ENCODE peak calls at places on chromosomes 7 and 10, in ten cellular contexts. M is naive thymus-derived CD4-positive, alpha-beta T cell; T is upper lobe of left lung; U is Peyer's patch; J is psoas muscle; N is colonic mucosa; R is sigmoid colon; K is H1; H is SK-N-SH; O is tibial nerve. D is an unnamed sample. For H3K9me3, the result is how much of the 10 kb centered on the place peaks cover.

GRCh38 chr10:72320676-72321247 is 34.0 kb downstream of the DNAJB12 start:
- DNase-seq in R (peak), K (peak), U (peak), T (peak), H (peak), N (peak), O (no peak), J (peak), M (peak), D (peak)

GRCh38 chr10:123459371-123460224 is 206.6 kb upstream of the GPR26 start:
- DNase-seq in N (no peak), M (no peak), R (peak), J (no peak), U (no peak), O (no peak), K (peak), T (no peak), H (no peak), D (no peak)

GRCh38 chr7:129213828-129214227 is 11.0 kb upstream of the AHCYL2 start:
- DNase-seq in N (no peak), U (no peak), T (no peak), M (no peak), H (peak), O (no peak), J (no peak), R (peak), K (peak), D (no peak)

GRCh38 chr7:114086491-114086905 is 167.7 kb upstream of the PPP1R3A start:
- DNase-seq in U (peak), N (peak), J (peak), M (no peak), R (peak), O (no peak), K (peak), H (no peak), T (peak), D (peak)

GRCh38 chr7:96076350-96076707 is 245.6 kb downstream of the SLC25A13 start:
- DNase-seq in J (no peak), M (no peak), H (no peak), R (no peak), U (no peak), N (no peak), K (no peak), T (no peak), O (no peak), D (no peak)

GRCh38 chr10:43258922-43259247 is 8.0 kb downstream of the RASGEF1A start:
- DNase-seq in M (no peak), N (no peak), J (no peak), U (peak), K (no peak), O (no peak), T (no peak), H (no peak), R (no peak), D (no peak)

GRCh38 chr7:51292596-51292995 is 24.0 kb downstream of the COBL start:
- DNase-seq in O (no peak), J (no peak), N (no peak), U (no peak), T (no peak), K (no peak), M (no peak), H (no peak), R (no peak), D (no peak)

GRCh38 chr7:47132471-47132870 is 449.4 kb downstream of the TNS3 start:
- DNase-seq in K (no peak), R (no peak), N (no peak), H (no peak), U (no peak), M (no peak), J (no peak), O (no peak), T (no peak), D (no peak)

GRCh38 chr7:66804001-66804400 is 63.5 kb downstream of the RABGEF1 start:
- DNase-seq in O (no peak), M (no peak), R (no peak), J (no peak), T (no peak), N (no peak), K (no peak), U (no peak), H (no peak), D (no peak)

GRCh38 chr10:115001506-115002381 is 63.7 kb downstream of the TRUB1 start:
- DNase-seq in J (no peak), H (no peak), N (no peak), K (no peak), T (no peak), O (no peak), R (no peak), U (no peak), M (no peak), D (no peak)

GRCh38 chr10:120689766-120690539 is 161.2 kb upstream of the WDR11 start:
- DNase-seq in J (no peak), O (no peak), T (no peak), N (no peak), H (no peak), K (no peak), U (no peak), M (no peak), R (no peak), D (no peak)

GRCh38 chr7:115087437-115087836 is 165.5 kb downstream of the MDFIC start:
- DNase-seq in H (no peak), M (no peak), O (no peak), N (no peak), J (no peak), R (no peak), U (no peak), T (peak), K (no peak), D (no peak)

DNA sequence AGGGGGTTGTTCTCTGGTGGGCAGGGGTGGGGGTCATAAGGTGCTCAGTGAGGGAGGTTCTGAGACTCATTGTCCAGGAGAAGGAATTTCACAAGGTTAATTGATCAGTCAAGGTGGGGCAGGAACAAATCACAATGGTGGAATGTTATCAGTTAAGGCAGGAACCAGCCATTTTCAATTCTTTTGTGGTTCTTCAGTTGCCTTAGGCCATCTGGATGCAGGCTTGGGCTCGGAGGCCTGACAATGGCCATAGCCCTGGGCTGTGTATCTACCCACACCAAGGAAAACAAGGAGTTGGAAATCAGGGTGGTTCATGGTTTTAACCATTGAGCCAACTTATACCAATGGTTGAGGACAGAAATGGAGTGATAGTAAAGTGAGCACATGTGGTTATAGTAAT is 1221.8 kb downstream of the TYW1 start:
- DNase-seq in R (no peak), J (no peak), O (no peak), M (no peak), T (no peak), U (no peak), K (no peak), H (no peak), N (no peak), D (no peak)
- H3K9me3 ChIP-seq in R (under half), J (under half), O (under half), M (under half), T (under half), U (under half), K (under half), H (under half), N (under half), D (under half)

GRCh38 chr7:138002828-138003189 is 923 bp upstream of the CREB3L2 start:
- DNase-seq in O (no peak), H (no peak), R (no peak), U (no peak), K (no peak), J (no peak), N (no peak), T (no peak), M (no peak), D (no peak)
- H3K4me3 ChIP-seq in O (no peak), H (no peak), R (no peak), U (no peak), K (no peak), J (peak), N (no peak), T (no peak), M (peak), D (no peak)

GRCh38 chr10:129580010-129580409 is 113.0 kb downstream of the MGMT start:
- DNase-seq in U (no peak), J (no peak), T (no peak), K (no peak), H (no peak), M (no peak), R (no peak), N (no peak), O (no peak), D (no peak)

GRCh38 chr10:129581836-129582235 is 114.8 kb downstream of the MGMT start:
- DNase-seq in K (no peak), H (no peak), R (no peak), N (no peak), T (no peak), O (no peak), M (no peak), U (no peak), J (no peak), D (no peak)

GRCh38 chr10:129580897-129581296 is 113.9 kb downstream of the MGMT start:
- DNase-seq in M (no peak), O (no peak), R (no peak), K (no peak), H (no peak), T (no peak), J (no peak), N (no peak), U (no peak), D (no peak)

GRCh38 chr10:129586897-129587443 is 119.9 kb downstream of the MGMT start:
- DNase-seq in M (no peak), K (no peak), R (no peak), U (no peak), O (no peak), N (no peak), H (no peak), T (no peak), J (no peak), D (no peak)

GRCh38 chr10:129583831-129584230 is 116.8 kb downstream of the MGMT start:
- DNase-seq in O (no peak), T (no peak), M (no peak), R (no peak), U (no peak), N (no peak), K (no peak), H (no peak), J (no peak), D (no peak)
- H3K9me3 ChIP-seq in O (under half), T (under half), M (under half), R (under half), U (under half), N (under half), K (under half), H (under half), J (under half), D (under half)

GRCh38 chr10:34814228-34815173 is 595 bp downstream of the PARD3 start:
- DNase-seq in H (peak), M (no peak), T (peak), K (peak), J (peak), R (peak), O (no peak), N (peak), U (peak), D (peak)
- H3K4me3 ChIP-seq in H (peak), M (no peak), T (peak), K (peak), J (peak), R (peak), O (peak), N (peak), U (peak), D (peak)

DNA sequence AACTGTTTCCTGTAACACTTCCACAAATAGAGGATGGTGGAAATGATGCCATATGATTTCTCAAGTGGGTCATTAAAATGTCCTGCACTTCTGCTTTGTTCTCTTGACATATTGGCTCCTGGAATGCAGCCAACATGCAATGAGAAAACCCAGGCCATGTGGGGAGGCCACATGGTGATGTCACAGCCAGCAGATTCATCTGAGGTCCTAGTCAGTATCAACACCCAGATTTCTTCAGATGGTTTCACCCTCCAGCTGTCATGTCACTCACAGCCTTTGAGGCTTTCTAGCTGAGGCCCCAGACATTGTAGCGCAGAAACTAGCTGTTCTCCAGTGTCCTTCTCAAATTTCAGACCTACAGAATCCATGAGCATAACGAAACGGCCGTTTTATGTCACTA is 102.3 kb upstream of the NUPR2 start:
- DNase-seq in M (no peak), T (no peak), K (no peak), H (no peak), U (no peak), R (no peak), O (no peak), J (no peak), N (no peak), D (no peak)
- H3K9me3 ChIP-seq in M (under half), T (under half), K (half or more), H (under half), U (under half), R (under half), O (under half), J (under half), N (under half), D (under half)

DNA sequence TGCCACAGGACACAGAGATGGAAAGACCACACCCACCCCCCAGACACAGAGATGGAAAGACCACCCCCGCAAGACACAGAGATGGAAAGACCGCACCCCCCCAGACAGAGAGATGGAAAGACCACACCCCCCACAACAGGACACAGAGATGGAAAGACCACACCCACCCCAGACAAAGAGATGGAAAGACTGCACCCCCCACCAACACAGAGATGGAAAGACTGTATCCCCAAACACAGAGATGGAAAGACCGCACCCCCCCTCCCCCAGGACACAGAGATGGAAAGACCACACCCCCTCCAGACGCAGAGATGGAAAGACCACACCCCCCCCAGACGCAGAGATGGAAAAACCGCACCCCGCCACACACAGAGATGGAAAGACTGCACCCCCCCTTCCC is 8.0 kb downstream of the ZNF511 start:
- DNase-seq in T (no peak), O (no peak), K (no peak), N (no peak), M (no peak), R (no peak), H (no peak), J (no peak), U (no peak), D (no peak)
- H3K4me3 ChIP-seq in T (no peak), O (no peak), K (no peak), N (no peak), M (no peak), R (no peak), H (no peak), J (no peak), U (no peak), D (no peak)

GRCh38 chr7:41758321-41758720 is 55.4 kb upstream of the INHBA start:
- DNase-seq in U (no peak), M (no peak), K (no peak), N (no peak), H (no peak), J (no peak), R (no peak), O (no peak), T (no peak), D (no peak)

GRCh38 chr7:41763626-41764025 is 60.7 kb upstream of the INHBA start:
- DNase-seq in H (no peak), U (no peak), N (no peak), K (no peak), T (no peak), R (no peak), J (no peak), O (no peak), M (no peak), D (no peak)

GRCh38 chr7:41756783-41757182 is 53.9 kb upstream of the INHBA start:
- DNase-seq in N (no peak), K (no peak), U (no peak), O (no peak), M (no peak), T (no peak), H (no peak), R (no peak), J (no peak), D (no peak)

GRCh38 chr7:41762641-41763040 is 59.8 kb upstream of the INHBA start:
- DNase-seq in J (no peak), M (no peak), O (no peak), R (no peak), K (no peak), T (no peak), H (no peak), N (no peak), U (no peak), D (no peak)

DNA sequence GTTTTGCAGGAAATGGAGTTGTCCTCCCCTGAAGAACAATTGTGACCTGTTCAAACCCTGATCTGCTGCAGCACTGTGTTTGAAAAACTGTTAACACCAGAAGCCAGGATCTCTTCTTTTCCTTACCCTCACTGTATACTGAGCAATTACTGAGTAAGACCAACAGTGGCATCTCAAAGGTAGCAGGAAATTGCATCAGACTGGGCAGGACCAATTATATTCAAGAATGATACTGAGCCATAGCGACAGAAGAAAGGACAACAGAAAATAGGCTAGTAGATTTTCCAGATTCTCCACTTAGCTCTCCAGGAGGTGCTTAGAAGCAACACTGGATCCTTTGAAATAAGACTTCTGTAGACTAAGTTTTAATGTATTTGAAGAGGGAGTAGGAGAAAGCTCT is 57.4 kb upstream of the INHBA start:
- DNase-seq in O (no peak), T (no peak), J (no peak), R (no peak), U (no peak), N (no peak), K (no peak), M (no peak), H (no peak), D (no peak)
- H3K9me3 ChIP-seq in O (under half), T (under half), J (under half), R (under half), U (under half), N (under half), K (under half), M (under half), H (under half), D (under half)